ENCODE peak calls at places on chromosomes 6 and 20, in ten cellular contexts. One of them, this sample, is unnamed.

GRCh38 chr6:63066053-63066704 is 145.1 kb upstream of the FKBP1C start:
- DNase-seq in RCC 7860: no peak
- DNase-seq in left ventricle myocardium inferior: no peak
- DNase-seq in amniotic stem cell: no peak
- DNase-seq in activated T-cell treated with anti-CD3 and anti-CD28 coated beads for 1 hour: no peak
- DNase-seq in RKO: peak
- DNase-seq in H1: no peak
- DNase-seq in D341Med: peak
- DNase-seq in LHCN-M2: no peak
- DNase-seq in EL: no peak
- DNase-seq in this sample: no peak

GRCh38 chr20:38369387-38369786 is 23.1 kb downstream of the LBP start:
- DNase-seq in RCC 7860: no peak
- DNase-seq in amniotic stem cell: no peak
- DNase-seq in RKO: no peak
- DNase-seq in left ventricle myocardium inferior: no peak
- DNase-seq in activated T-cell treated with anti-CD3 and anti-CD28 coated beads for 1 hour: no peak
- DNase-seq in EL: peak
- DNase-seq in D341Med: no peak
- DNase-seq in LHCN-M2: no peak
- DNase-seq in H1: no peak
- DNase-seq in this sample: no peak

GRCh38 chr20:12722096-12722495 is 286.7 kb upstream of the SPTLC3 start:
- DNase-seq in RCC 7860: no peak
- DNase-seq in D341Med: no peak
- DNase-seq in EL: no peak
- DNase-seq in H1: no peak
- DNase-seq in left ventricle myocardium inferior: no peak
- DNase-seq in RKO: no peak
- DNase-seq in LHCN-M2: no peak
- DNase-seq in amniotic stem cell: no peak
- DNase-seq in activated T-cell treated with anti-CD3 and anti-CD28 coated beads for 1 hour: no peak
- DNase-seq in this sample: no peak

GRCh38 chr6:169960891-169961611 is 209.6 kb downstream of the ERMARD start:
- DNase-seq in RKO: no peak
- DNase-seq in left ventricle myocardium inferior: no peak
- DNase-seq in D341Med: no peak
- DNase-seq in EL: no peak
- DNase-seq in LHCN-M2: no peak
- DNase-seq in activated T-cell treated with anti-CD3 and anti-CD28 coated beads for 1 hour: no peak
- DNase-seq in amniotic stem cell: no peak
- DNase-seq in RCC 7860: no peak
- DNase-seq in H1: no peak
- DNase-seq in this sample: no peak

GRCh38 chr6:8382434-8382833 is 52.9 kb downstream of the SLC35B3 start:
- DNase-seq in RKO: no peak
- DNase-seq in amniotic stem cell: no peak
- DNase-seq in EL: no peak
- DNase-seq in LHCN-M2: no peak
- DNase-seq in left ventricle myocardium inferior: no peak
- DNase-seq in D341Med: no peak
- DNase-seq in RCC 7860: no peak
- DNase-seq in H1: no peak
- DNase-seq in activated T-cell treated with anti-CD3 and anti-CD28 coated beads for 1 hour: no peak
- DNase-seq in this sample: no peak

GRCh38 chr6:39929039-39929732 is 5.1 kb downstream of the MOCS1 start:
- DNase-seq in RKO: no peak
- DNase-seq in D341Med: no peak
- DNase-seq in left ventricle myocardium inferior: no peak
- DNase-seq in EL: peak
- DNase-seq in LHCN-M2: no peak
- DNase-seq in RCC 7860: no peak
- DNase-seq in amniotic stem cell: no peak
- DNase-seq in activated T-cell treated with anti-CD3 and anti-CD28 coated beads for 1 hour: no peak
- DNase-seq in H1: no peak
- DNase-seq in this sample: no peak

GRCh38 chr6:166870602-166871208 is 85.6 kb downstream of the RNASET2 start:
- DNase-seq in D341Med: no peak
- DNase-seq in left ventricle myocardium inferior: no peak
- DNase-seq in H1: no peak
- DNase-seq in RCC 7860: no peak
- DNase-seq in RKO: no peak
- DNase-seq in activated T-cell treated with anti-CD3 and anti-CD28 coated beads for 1 hour: no peak
- DNase-seq in LHCN-M2: no peak
- DNase-seq in EL: no peak
- DNase-seq in amniotic stem cell: no peak
- DNase-seq in this sample: no peak

GRCh38 chr6:159252955-159253508 is 83.8 kb downstream of the FNDC1 start:
- DNase-seq in H1: peak
- DNase-seq in LHCN-M2: peak
- DNase-seq in RCC 7860: no peak
- DNase-seq in amniotic stem cell: no peak
- DNase-seq in D341Med: peak
- DNase-seq in EL: peak
- DNase-seq in activated T-cell treated with anti-CD3 and anti-CD28 coated beads for 1 hour: no peak
- DNase-seq in left ventricle myocardium inferior: no peak
- DNase-seq in RKO: peak
- DNase-seq in this sample: peak

GRCh38 chr20:25054133-25054820 is 3.7 kb downstream of the ACSS1 start:
- DNase-seq in RCC 7860: no peak
- DNase-seq in H1: no peak
- DNase-seq in RKO: no peak
- DNase-seq in left ventricle myocardium inferior: no peak
- DNase-seq in activated T-cell treated with anti-CD3 and anti-CD28 coated beads for 1 hour: no peak
- DNase-seq in D341Med: no peak
- DNase-seq in amniotic stem cell: no peak
- DNase-seq in EL: no peak
- DNase-seq in LHCN-M2: no peak
- DNase-seq in this sample: no peak

GRCh38 chr20:46683939-46684750 is 5.1 kb downstream of the TP53RK start:
- DNase-seq in EL: peak
- DNase-seq in D341Med: no peak
- DNase-seq in H1: no peak
- DNase-seq in left ventricle myocardium inferior: peak
- DNase-seq in RKO: no peak
- DNase-seq in LHCN-M2: no peak
- DNase-seq in RCC 7860: peak
- DNase-seq in amniotic stem cell: no peak
- DNase-seq in activated T-cell treated with anti-CD3 and anti-CD28 coated beads for 1 hour: no peak
- DNase-seq in this sample: no peak

GRCh38 chr20:2195614-2196013 is 94.0 kb downstream of the STK35 start:
- DNase-seq in LHCN-M2: no peak
- DNase-seq in amniotic stem cell: no peak
- DNase-seq in activated T-cell treated with anti-CD3 and anti-CD28 coated beads for 1 hour: no peak
- DNase-seq in D341Med: no peak
- DNase-seq in RCC 7860: no peak
- DNase-seq in EL: no peak
- DNase-seq in left ventricle myocardium inferior: no peak
- DNase-seq in H1: no peak
- DNase-seq in RKO: no peak
- DNase-seq in this sample: no peak

GRCh38 chr20:38915355-38915754 is 10.9 kb upstream of the FAM83D start:
- DNase-seq in RKO: no peak
- DNase-seq in EL: no peak
- DNase-seq in activated T-cell treated with anti-CD3 and anti-CD28 coated beads for 1 hour: no peak
- DNase-seq in amniotic stem cell: no peak
- DNase-seq in LHCN-M2: no peak
- DNase-seq in D341Med: no peak
- DNase-seq in H1: no peak
- DNase-seq in RCC 7860: no peak
- DNase-seq in left ventricle myocardium inferior: no peak
- DNase-seq in this sample: no peak

GRCh38 chr20:41213150-41213820 is 75.9 kb downstream of the PLCG1 start:
- DNase-seq in left ventricle myocardium inferior: peak
- DNase-seq in EL: peak
- DNase-seq in D341Med: no peak
- DNase-seq in RCC 7860: no peak
- DNase-seq in H1: no peak
- DNase-seq in amniotic stem cell: peak
- DNase-seq in RKO: peak
- DNase-seq in LHCN-M2: peak
- DNase-seq in activated T-cell treated with anti-CD3 and anti-CD28 coated beads for 1 hour: no peak
- DNase-seq in this sample: peak

GRCh38 chr6:148628251-148628650 is 118.6 kb upstream of the UST start:
- DNase-seq in activated T-cell treated with anti-CD3 and anti-CD28 coated beads for 1 hour: no peak
- DNase-seq in left ventricle myocardium inferior: no peak
- DNase-seq in amniotic stem cell: no peak
- DNase-seq in RKO: no peak
- DNase-seq in EL: no peak
- DNase-seq in RCC 7860: no peak
- DNase-seq in LHCN-M2: peak
- DNase-seq in D341Med: no peak
- DNase-seq in H1: no peak
- DNase-seq in this sample: no peak

GRCh38 chr6:26009817-26010216 is 47.2 kb downstream of the TRIM38 start:
- DNase-seq in D341Med: no peak
- DNase-seq in RCC 7860: no peak
- DNase-seq in H1: no peak
- DNase-seq in left ventricle myocardium inferior: no peak
- DNase-seq in amniotic stem cell: no peak
- DNase-seq in RKO: no peak
- DNase-seq in LHCN-M2: no peak
- DNase-seq in EL: no peak
- DNase-seq in activated T-cell treated with anti-CD3 and anti-CD28 coated beads for 1 hour: no peak
- DNase-seq in this sample: no peak

GRCh38 chr20:48983423-48984400 is 62.2 kb downstream of the ARFGEF2 start:
- DNase-seq in left ventricle myocardium inferior: peak
- DNase-seq in RCC 7860: peak
- DNase-seq in amniotic stem cell: peak
- DNase-seq in RKO: peak
- DNase-seq in EL: peak
- DNase-seq in H1: no peak
- DNase-seq in LHCN-M2: peak
- DNase-seq in D341Med: no peak
- DNase-seq in activated T-cell treated with anti-CD3 and anti-CD28 coated beads for 1 hour: no peak
- DNase-seq in this sample: peak

GRCh38 chr20:48823960-48824497 is 3.8 kb downstream of the PREX1 start:
- DNase-seq in left ventricle myocardium inferior: no peak
- DNase-seq in amniotic stem cell: peak
- DNase-seq in LHCN-M2: peak
- DNase-seq in EL: peak
- DNase-seq in H1: no peak
- DNase-seq in RKO: peak
- DNase-seq in D341Med: no peak
- DNase-seq in activated T-cell treated with anti-CD3 and anti-CD28 coated beads for 1 hour: no peak
- DNase-seq in RCC 7860: peak
- DNase-seq in this sample: peak

GRCh38 chr6:40550096-40550731 is 37.0 kb downstream of the LRFN2 start:
- DNase-seq in D341Med: peak
- DNase-seq in LHCN-M2: no peak
- DNase-seq in H1: no peak
- DNase-seq in RKO: peak
- DNase-seq in amniotic stem cell: peak
- DNase-seq in EL: peak
- DNase-seq in left ventricle myocardium inferior: no peak
- DNase-seq in RCC 7860: peak
- DNase-seq in activated T-cell treated with anti-CD3 and anti-CD28 coated beads for 1 hour: no peak
- DNase-seq in this sample: no peak

GRCh38 chr6:30075094-30075986 is at the start of gene RNF39:
- DNase-seq in LHCN-M2: no peak
- DNase-seq in D341Med: peak
- DNase-seq in RKO: no peak
- DNase-seq in activated T-cell treated with anti-CD3 and anti-CD28 coated beads for 1 hour: no peak
- DNase-seq in H1: no peak
- DNase-seq in RCC 7860: no peak
- DNase-seq in EL: no peak
- DNase-seq in left ventricle myocardium inferior: no peak
- DNase-seq in amniotic stem cell: no peak
- DNase-seq in this sample: no peak

GRCh38 chr6:33978593-33979150 is 167.2 kb downstream of the GRM4 start:
- DNase-seq in EL: no peak
- DNase-seq in H1: no peak
- DNase-seq in RCC 7860: no peak
- DNase-seq in left ventricle myocardium inferior: no peak
- DNase-seq in amniotic stem cell: no peak
- DNase-seq in D341Med: no peak
- DNase-seq in RKO: no peak
- DNase-seq in LHCN-M2: no peak
- DNase-seq in activated T-cell treated with anti-CD3 and anti-CD28 coated beads for 1 hour: no peak
- DNase-seq in this sample: no peak

GRCh38 chr6:23097569-23097968 is 528.2 kb downstream of the HDGFL1 start:
- DNase-seq in amniotic stem cell: no peak
- DNase-seq in LHCN-M2: no peak
- DNase-seq in D341Med: no peak
- DNase-seq in EL: no peak
- DNase-seq in H1: no peak
- DNase-seq in left ventricle myocardium inferior: no peak
- DNase-seq in activated T-cell treated with anti-CD3 and anti-CD28 coated beads for 1 hour: no peak
- DNase-seq in RCC 7860: no peak
- DNase-seq in RKO: no peak
- DNase-seq in this sample: no peak

GRCh38 chr6:49202923-49203322 is 260.1 kb downstream of the MMUT start:
- DNase-seq in RKO: no peak
- DNase-seq in D341Med: no peak
- DNase-seq in left ventricle myocardium inferior: no peak
- DNase-seq in H1: no peak
- DNase-seq in amniotic stem cell: no peak
- DNase-seq in EL: peak
- DNase-seq in RCC 7860: peak
- DNase-seq in LHCN-M2: peak
- DNase-seq in activated T-cell treated with anti-CD3 and anti-CD28 coated beads for 1 hour: no peak
- DNase-seq in this sample: no peak

GRCh38 chr20:58980711-58981563 is at the start of gene NELFCD:
- DNase-seq in left ventricle myocardium inferior: peak
- DNase-seq in RCC 7860: peak
- DNase-seq in EL: peak
- DNase-seq in activated T-cell treated with anti-CD3 and anti-CD28 coated beads for 1 hour: peak
- DNase-seq in H1: peak
- DNase-seq in D341Med: peak
- DNase-seq in RKO: peak
- DNase-seq in LHCN-M2: peak
- DNase-seq in amniotic stem cell: peak
- DNase-seq in this sample: peak

GRCh38 chr6:37690964-37691735 is 6.5 kb downstream of the MDGA1 start:
- DNase-seq in amniotic stem cell: no peak
- DNase-seq in activated T-cell treated with anti-CD3 and anti-CD28 coated beads for 1 hour: no peak
- DNase-seq in LHCN-M2: peak
- DNase-seq in left ventricle myocardium inferior: no peak
- DNase-seq in D341Med: no peak
- DNase-seq in H1: no peak
- DNase-seq in RCC 7860: no peak
- DNase-seq in RKO: peak
- DNase-seq in EL: no peak
- DNase-seq in this sample: peak

GRCh38 chr6:85472744-85473143 is 22.9 kb downstream of the NT5E start:
- DNase-seq in RKO: no peak
- DNase-seq in EL: peak
- DNase-seq in left ventricle myocardium inferior: no peak
- DNase-seq in RCC 7860: no peak
- DNase-seq in activated T-cell treated with anti-CD3 and anti-CD28 coated beads for 1 hour: no peak
- DNase-seq in amniotic stem cell: peak
- DNase-seq in D341Med: no peak
- DNase-seq in LHCN-M2: no peak
- DNase-seq in H1: no peak
- DNase-seq in this sample: peak

GRCh38 chr20:44585042-44585968 is 2.9 kb downstream of the PKIG start:
- DNase-seq in amniotic stem cell: no peak
- DNase-seq in RCC 7860: no peak
- DNase-seq in D341Med: no peak
- DNase-seq in activated T-cell treated with anti-CD3 and anti-CD28 coated beads for 1 hour: no peak
- DNase-seq in LHCN-M2: no peak
- DNase-seq in EL: no peak
- DNase-seq in H1: no peak
- DNase-seq in left ventricle myocardium inferior: no peak
- DNase-seq in RKO: no peak
- DNase-seq in this sample: no peak

GRCh38 chr6:154352898-154353585 is 3.6 kb downstream of the IPCEF1 start:
- DNase-seq in EL: no peak
- DNase-seq in RKO: no peak
- DNase-seq in RCC 7860: peak
- DNase-seq in H1: no peak
- DNase-seq in LHCN-M2: no peak
- DNase-seq in D341Med: no peak
- DNase-seq in activated T-cell treated with anti-CD3 and anti-CD28 coated beads for 1 hour: no peak
- DNase-seq in amniotic stem cell: no peak
- DNase-seq in left ventricle myocardium inferior: no peak
- DNase-seq in this sample: no peak

GRCh38 chr6:2429460-2429859 is 184.1 kb upstream of the GMDS start:
- DNase-seq in amniotic stem cell: peak
- DNase-seq in left ventricle myocardium inferior: no peak
- DNase-seq in D341Med: no peak
- DNase-seq in H1: no peak
- DNase-seq in RCC 7860: no peak
- DNase-seq in activated T-cell treated with anti-CD3 and anti-CD28 coated beads for 1 hour: no peak
- DNase-seq in LHCN-M2: peak
- DNase-seq in EL: peak
- DNase-seq in RKO: no peak
- DNase-seq in this sample: no peak

This sample was measured in HCEC 1CT.